ENCODE peak calls at places on chromosome 6, in ten cellular contexts. H, S, F, E, J, K, I, A, W and G are unnamed samples.

GRCh38 chr6:144768676-144769599 is 483.8 kb downstream of the UTRN start:
- DNase-seq in H (no peak), S (no peak), F (no peak), E (no peak), J (no peak), K (no peak), I (no peak), A (no peak), W (no peak), G (no peak)

GRCh38 chr6:29425075-29425474 is 10.3 kb downstream of the OR12D1 start:
- DNase-seq in H (no peak), S (no peak), F (no peak), E (no peak), J (no peak), K (no peak), I (no peak), A (no peak), W (no peak), G (no peak)

GRCh38 chr6:12963566-12963965 is 247.0 kb downstream of the PHACTR1 start:
- DNase-seq in H (no peak), S (no peak), F (no peak), E (no peak), J (no peak), K (no peak), I (no peak), A (no peak), W (no peak), G (no peak)

GRCh38 chr6:50110557-50110956 is 60.8 kb upstream of the DEFB112 start:
- DNase-seq in H (no peak), S (no peak), F (no peak), E (no peak), J (no peak), K (no peak), I (no peak), A (no peak), W (no peak), G (no peak)

GRCh38 chr6:42045538-42046460 is 4.5 kb upstream of the TAF8 start:
- DNase-seq in H (peak), S (peak), F (peak), E (peak), J (peak), K (no peak), I (peak), A (peak), W (peak), G (peak)

GRCh38 chr6:34237316-34237721 is 646 bp downstream of the HMGA1 start:
- DNase-seq in H (no peak), S (no peak), F (peak), E (peak), J (peak), K (no peak), I (peak), A (no peak), W (no peak), G (no peak)

GRCh38 chr6:9875605-9876353 is 539.1 kb downstream of the TFAP2A start:
- DNase-seq in H (no peak), S (no peak), F (no peak), E (no peak), J (peak), K (no peak), I (no peak), A (no peak), W (no peak), G (no peak)

GRCh38 chr6:30075094-30075986 is at the start of gene RNF39:
- DNase-seq in H (no peak), S (no peak), F (peak), E (peak), J (peak), K (no peak), I (no peak), A (no peak), W (no peak), G (peak)

GRCh38 chr6:2819891-2820814 is 21.5 kb downstream of the SERPINB1 start:
- DNase-seq in H (no peak), S (peak), F (peak), E (no peak), J (no peak), K (no peak), I (no peak), A (peak), W (no peak), G (no peak)

GRCh38 chr6:68958327-68958726 is 323.2 kb downstream of the ADGRB3 start:
- DNase-seq in H (no peak), S (peak), F (peak), E (no peak), J (no peak), K (no peak), I (no peak), A (peak), W (no peak), G (peak)

GRCh38 chr6:16697437-16698162 is 63.7 kb downstream of the ATXN1 start:
- DNase-seq in H (no peak), S (no peak), F (no peak), E (no peak), J (no peak), K (no peak), I (no peak), A (no peak), W (no peak), G (no peak)

GRCh38 chr6:56370591-56371198 is 123.3 kb upstream of the COL21A1 start:
- DNase-seq in H (no peak), S (peak), F (peak), E (no peak), J (no peak), K (no peak), I (no peak), A (peak), W (peak), G (peak)

GRCh38 chr6:31180500-31180899 is 10.0 kb upstream of the POU5F1 start:
- DNase-seq in H (peak), S (no peak), F (no peak), E (peak), J (no peak), K (peak), I (peak), A (peak), W (peak), G (no peak)

GRCh38 chr6:20241102-20241501 is 28.8 kb upstream of the MBOAT1 start:
- DNase-seq in H (no peak), S (no peak), F (no peak), E (no peak), J (no peak), K (no peak), I (no peak), A (no peak), W (no peak), G (no peak)

GRCh38 chr6:40256831-40257230 is 322.6 kb upstream of the MOCS1 start:
- DNase-seq in H (no peak), S (no peak), F (no peak), E (no peak), J (no peak), K (no peak), I (no peak), A (no peak), W (no peak), G (no peak)

GRCh38 chr6:19297880-19298279 is 539.3 kb upstream of the ID4 start:
- DNase-seq in H (no peak), S (no peak), F (no peak), E (no peak), J (no peak), K (no peak), I (no peak), A (no peak), W (no peak), G (no peak)

GRCh38 chr6:85551264-85551663 is 42.4 kb downstream of the SNX14 start:
- DNase-seq in H (no peak), S (peak), F (peak), E (no peak), J (no peak), K (no peak), I (no peak), A (no peak), W (no peak), G (no peak)

GRCh38 chr6:25147191-25147590 is 132.0 kb upstream of the CARMIL1 start:
- DNase-seq in H (no peak), S (peak), F (no peak), E (no peak), J (no peak), K (no peak), I (no peak), A (no peak), W (no peak), G (no peak)

GRCh38 chr6:98828991-98829411 is 5.4 kb upstream of the POU3F2 start:
- DNase-seq in H (no peak), S (no peak), F (no peak), E (no peak), J (peak), K (no peak), I (no peak), A (no peak), W (no peak), G (no peak)

GRCh38 chr6:119126826-119127225 is 48.4 kb upstream of the FAM184A start:
- DNase-seq in H (no peak), S (no peak), F (no peak), E (no peak), J (no peak), K (no peak), I (no peak), A (no peak), W (no peak), G (no peak)